ENCODE peak calls at places on chromosomes 5 and 9, in six cellular contexts. J is K562, N is GM12878, P is A549, F is upper lobe of left lung, U is HepG2. M is an unnamed sample.

GRCh38 chr9:126236273-126236672 is 90.4 kb upstream of the MVB12B start:
- ATAC-seq in J (no peak), F (no peak), U (no peak), P (no peak), N (no peak), M (no peak)

GRCh38 chr9:123453904-123454321 is 97.9 kb downstream of the CRB2 start:
- ATAC-seq in P (no peak), F (no peak), U (no peak), J (no peak), N (no peak), M (no peak)

GRCh38 chr5:62627121-62627520 is 48.5 kb downstream of the LRRC70 start:
- ATAC-seq in P (no peak), F (no peak), U (no peak), N (no peak), J (no peak), M (no peak)

GRCh38 chr5:151357792-151358191 is 10.4 kb upstream of the SLC36A2 start:
- ATAC-seq in J (no peak), F (no peak), U (no peak), N (no peak), P (no peak), M (no peak)

GRCh38 chr5:34511915-34512314 is 144.2 kb upstream of the RAI14 start:
- ATAC-seq in N (no peak), J (no peak), U (peak), P (peak), F (peak), M (peak)

GRCh38 chr9:33459115-33459514 is 11.7 kb upstream of the AQP3 start:
- ATAC-seq in P (peak), F (no peak), N (peak), U (no peak), J (no peak), M (no peak)

GRCh38 chr5:16082982-16083381 is 96.6 kb downstream of the MARCHF11 start:
- ATAC-seq in F (no peak), P (no peak), U (no peak), J (no peak), N (no peak), M (no peak)

GRCh38 chr5:145918397-145918796 is 18.0 kb upstream of the SH3RF2 start:
- ATAC-seq in N (no peak), P (no peak), J (no peak), U (peak), F (no peak), M (no peak)

GRCh38 chr5:74030371-74030770 is 404.4 kb downstream of the ARHGEF28 start:
- ATAC-seq in J (no peak), U (no peak), F (no peak), N (no peak), P (no peak), M (no peak)

GRCh38 chr9:27442464-27442863 is 81.6 kb upstream of the IFNK start:
- ATAC-seq in N (no peak), U (no peak), J (no peak), F (no peak), P (no peak), M (no peak)

GRCh38 chr5:91135475-91136248 is 247.5 kb downstream of the ARRDC3 start:
- ATAC-seq in J (peak), F (no peak), P (peak), U (no peak), N (no peak), M (no peak)

GRCh38 chr9:116605904-116606341 is 81.2 kb upstream of the TRIM32 start:
- ATAC-seq in J (peak), N (no peak), P (no peak), U (no peak), F (peak), M (peak)

GRCh38 chr9:98654247-98654646 is 54.5 kb downstream of the GABBR2 start:
- ATAC-seq in U (no peak), N (no peak), F (no peak), P (no peak), J (no peak), M (no peak)

GRCh38 chr5:55492449-55492848 is 42.3 kb downstream of the PLPP1 start:
- ATAC-seq in U (no peak), P (no peak), N (no peak), J (no peak), F (no peak), M (no peak)

GRCh38 chr9:136171009-136171800 is 33.7 kb downstream of the LHX3 start:
- ATAC-seq in N (peak), P (peak), U (peak), F (no peak), J (no peak), M (no peak)

GRCh38 chr5:10543585-10544040 is 20.3 kb upstream of the ANKRD33B start:
- ATAC-seq in U (no peak), N (no peak), J (peak), P (no peak), F (no peak), M (no peak)

GRCh38 chr5:71014186-71014585 is 11.0 kb downstream of the NAIP start:
- ATAC-seq in J (no peak), F (no peak), N (no peak), P (no peak), U (no peak), M (no peak)

GRCh38 chr9:130209422-130209821 is 37.2 kb downstream of the NCS1 start:
- ATAC-seq in F (no peak), N (no peak), J (no peak), P (no peak), U (no peak), M (peak)

GRCh38 chr9:85743290-85744128 is 1.8 kb upstream of the AGTPBP1 start:
- ATAC-seq in N (no peak), P (peak), J (no peak), U (peak), F (peak), M (no peak)

GRCh38 chr5:53738105-53738504 is 177.7 kb downstream of the NDUFS4 start:
- ATAC-seq in U (no peak), J (no peak), N (no peak), F (no peak), P (no peak), M (no peak)

GRCh38 chr9:34654317-34655083 is 2.5 kb downstream of the IL11RA start:
- ATAC-seq in J (no peak), U (no peak), N (no peak), F (peak), P (no peak), M (peak)

GRCh38 chr5:146007270-146007669 is 70.9 kb downstream of the SH3RF2 start:
- ATAC-seq in P (peak), U (peak), F (peak), J (peak), N (no peak), M (no peak)

DNA sequence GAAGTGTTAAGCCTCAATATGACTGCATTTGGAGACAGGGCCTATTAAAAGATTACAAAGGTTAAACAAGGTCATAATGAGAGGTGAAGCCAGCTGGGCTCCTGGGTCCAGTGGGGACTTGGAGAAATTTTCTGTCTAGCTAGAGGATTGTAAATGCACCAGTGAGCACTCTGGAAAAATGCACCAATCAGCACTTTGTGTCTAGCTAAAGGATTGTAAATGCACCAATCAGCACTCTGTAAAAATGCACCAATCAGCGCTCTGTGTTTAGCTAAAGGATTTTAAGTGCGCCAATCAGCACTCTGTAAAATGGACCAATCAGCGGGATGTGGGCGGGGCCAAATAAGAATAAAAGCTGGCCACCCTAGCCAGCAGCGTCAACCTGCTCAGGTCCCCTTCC is 150.2 kb downstream of the MRPS30 start:
- ATAC-seq in N (no peak), F (no peak), U (no peak), J (no peak), P (no peak), M (no peak)
- H3K4me3 ChIP-seq in N (no peak), F (no peak), U (no peak), J (no peak), P (no peak), M (no peak)

GRCh38 chr5:179342577-179342976 is 2.7 kb downstream of the ADAMTS2 start:
- ATAC-seq in N (no peak), J (no peak), F (peak), U (peak), P (peak), M (no peak)
- TF ChIP-seq CTCF in N (no peak), J (no peak), F (peak), U (peak), P (no peak), M (peak)

DNA sequence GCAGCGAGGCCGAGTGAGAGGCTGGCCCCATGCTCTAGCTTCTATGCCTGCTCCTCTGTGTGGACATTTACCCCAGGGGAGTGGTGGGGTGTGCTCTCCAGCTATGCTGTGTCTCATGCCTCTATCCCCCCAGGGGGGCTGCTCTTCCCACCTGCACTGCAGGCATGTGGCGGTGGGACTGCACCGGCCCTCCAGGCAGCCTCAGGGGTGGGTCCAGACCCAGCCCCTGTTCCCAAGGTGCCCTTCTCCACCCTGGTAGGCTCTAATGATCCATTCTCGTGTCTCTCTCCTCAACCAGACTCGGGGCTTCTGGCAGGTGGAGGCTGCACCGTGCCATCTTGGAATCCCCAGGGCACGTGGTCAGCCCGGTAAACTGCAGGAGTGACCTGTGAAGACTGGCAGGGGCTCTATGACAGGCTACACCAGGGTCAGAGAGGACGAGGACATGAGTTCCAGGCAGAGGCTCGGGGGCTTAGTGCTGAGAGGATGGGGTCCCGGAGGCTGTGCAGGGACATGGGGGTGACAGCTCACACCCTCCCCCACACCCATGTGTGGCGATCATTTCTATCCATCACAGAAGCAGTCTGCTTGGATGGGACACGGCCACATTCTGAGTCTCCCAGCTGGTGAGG is 22.7 kb upstream of the COL5A1 start:
- ATAC-seq in P (no peak), U (no peak), N (no peak), J (no peak), F (no peak), M (no peak)
- TF ChIP-seq EP300 in P (no peak), U (no peak), N (no peak), J (no peak), F (no peak), M (no peak)

GRCh38 chr9:37412431-37413151 is 9.9 kb upstream of the GRHPR start:
- ATAC-seq in P (no peak), U (no peak), J (no peak), N (no peak), F (no peak), M (no peak)
- H3K4me3 ChIP-seq in P (no peak), U (no peak), J (no peak), N (no peak), F (no peak), M (no peak)

GRCh38 chr9:108417726-108418125 is 438.1 kb downstream of the ACTL7B start:
- ATAC-seq in J (no peak), F (no peak), U (no peak), N (no peak), P (no peak), M (no peak)

GRCh38 chr9:108410161-108410560 is 445.6 kb downstream of the ACTL7B start:
- ATAC-seq in F (no peak), U (no peak), J (no peak), P (no peak), N (no peak), M (no peak)

GRCh38 chr9:108416321-108416720 is 439.5 kb downstream of the ACTL7B start:
- ATAC-seq in J (no peak), N (no peak), P (no peak), U (peak), F (no peak), M (no peak)

GRCh38 chr9:108411632-108412031 is 444.2 kb downstream of the ACTL7B start:
- ATAC-seq in F (no peak), J (no peak), U (no peak), N (no peak), P (no peak), M (no peak)

DNA sequence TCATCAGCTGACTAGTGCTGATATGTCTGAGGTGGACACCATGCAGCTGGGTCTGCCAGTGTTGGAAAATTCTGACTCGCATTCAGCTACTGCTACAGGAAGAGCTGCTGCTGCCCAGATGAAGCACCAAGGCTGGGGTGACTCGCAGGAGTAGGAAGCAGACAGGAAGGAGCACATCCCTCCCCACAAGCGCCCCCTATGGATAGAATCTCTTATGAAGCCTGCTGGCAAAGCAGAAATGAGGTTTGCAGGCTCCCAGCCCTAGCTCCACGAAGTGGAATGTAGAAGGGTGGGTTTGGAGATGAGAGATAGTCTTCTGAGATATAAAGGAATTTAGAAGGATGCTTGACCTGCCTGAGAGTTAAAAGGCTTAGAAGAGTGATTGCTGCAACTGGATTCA is 443.0 kb downstream of the ACTL7B start:
- ATAC-seq in N (no peak), F (no peak), J (peak), U (no peak), P (no peak), M (no peak)
- TF ChIP-seq CTCF in N (no peak), F (no peak), J (peak), U (no peak), P (no peak), M (no peak)

DNA sequence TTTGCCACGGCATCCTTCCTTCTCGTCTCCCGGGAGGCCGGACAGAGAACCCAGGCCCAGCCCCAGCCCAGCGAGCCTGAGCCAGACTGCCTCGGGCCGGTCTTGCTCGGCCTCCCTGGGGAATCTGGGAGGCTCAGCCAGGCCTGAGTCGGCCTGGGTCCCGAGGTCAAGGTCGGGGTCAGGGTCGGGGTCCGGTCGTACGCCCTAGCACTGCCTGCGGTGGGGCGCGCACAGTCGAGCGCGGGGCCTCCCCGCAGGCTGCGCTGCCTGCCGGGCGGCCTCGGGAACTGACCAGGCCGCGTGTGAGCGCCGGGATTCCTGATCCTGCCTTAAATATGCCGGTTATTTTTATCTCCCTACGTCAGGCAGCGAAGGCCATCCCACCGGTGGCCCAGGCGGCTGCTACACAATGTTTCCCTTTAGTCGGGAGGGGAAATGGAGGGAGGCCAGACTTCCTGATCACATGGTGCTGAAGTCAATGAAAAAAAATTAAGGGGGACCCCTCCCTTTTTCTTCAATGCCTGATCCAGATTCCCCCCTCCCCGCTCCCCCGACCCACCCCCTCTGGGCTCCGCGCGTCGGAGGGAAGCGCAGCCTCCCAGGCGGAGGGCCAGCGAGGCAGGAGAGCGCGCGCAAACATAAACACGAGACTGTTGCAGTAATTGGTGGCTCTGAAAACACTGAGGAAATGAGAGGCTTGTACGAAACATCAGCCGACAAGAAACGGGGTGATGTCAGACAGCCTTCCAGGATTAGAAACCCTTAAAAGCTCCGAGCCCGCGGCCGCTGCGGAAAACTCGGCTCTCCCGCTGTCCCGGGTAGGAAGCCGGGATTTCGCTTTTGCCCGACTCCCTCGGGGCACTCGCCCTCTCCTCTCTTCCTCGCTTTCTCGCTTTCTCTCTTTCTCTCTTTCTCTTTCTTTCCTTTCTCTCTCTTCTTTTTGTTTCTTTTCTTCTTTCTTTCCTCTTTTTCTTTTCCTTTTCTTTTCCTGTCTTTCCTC is 148.2 kb upstream of the KLF4 start:
- ATAC-seq in J (peak), U (no peak), P (peak), F (peak), N (peak), M (peak)
- TF ChIP-seq EP300 in J (no peak), U (no peak), P (no peak), F (peak), N (no peak), M (peak)

DNA sequence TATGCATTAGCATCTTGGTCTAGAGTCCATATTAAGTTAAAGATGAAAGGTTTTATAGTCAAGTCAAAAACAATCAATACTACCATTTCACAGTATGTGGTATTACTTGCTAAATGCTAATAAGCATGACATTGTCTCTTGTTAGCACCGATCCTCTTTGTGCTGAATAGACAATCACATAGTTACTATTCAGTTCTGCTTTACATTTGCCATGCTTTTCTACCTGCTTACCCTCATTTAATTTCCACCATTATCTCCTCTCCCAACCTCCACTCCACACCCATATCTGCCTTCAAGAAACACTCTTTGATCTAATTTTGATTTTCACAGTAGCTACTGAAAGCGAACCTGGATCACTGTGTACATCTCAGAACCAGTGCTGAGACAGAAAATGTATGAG is 16.8 kb downstream of the MEGF9 start:
- ATAC-seq in U (no peak), J (no peak), N (no peak), F (no peak), P (peak), M (no peak)
- H3K4me3 ChIP-seq in U (no peak), J (no peak), N (no peak), F (no peak), P (no peak), M (no peak)

GRCh38 chr9:108050894-108051293 is 561.3 kb upstream of the KLF4 start:
- ATAC-seq in U (no peak), F (no peak), N (no peak), P (no peak), J (no peak), M (no peak)

GRCh38 chr9:108056083-108056804 is 566.7 kb upstream of the KLF4 start:
- ATAC-seq in N (no peak), F (no peak), J (no peak), U (no peak), P (no peak), M (no peak)

GRCh38 chr9:108056805-108057386 is 567.3 kb upstream of the KLF4 start:
- ATAC-seq in U (no peak), P (peak), F (peak), J (no peak), N (no peak), M (peak)

GRCh38 chr9:108052431-108053080 is 563.0 kb upstream of the KLF4 start:
- ATAC-seq in U (no peak), F (no peak), J (no peak), P (no peak), N (no peak), M (no peak)

DNA sequence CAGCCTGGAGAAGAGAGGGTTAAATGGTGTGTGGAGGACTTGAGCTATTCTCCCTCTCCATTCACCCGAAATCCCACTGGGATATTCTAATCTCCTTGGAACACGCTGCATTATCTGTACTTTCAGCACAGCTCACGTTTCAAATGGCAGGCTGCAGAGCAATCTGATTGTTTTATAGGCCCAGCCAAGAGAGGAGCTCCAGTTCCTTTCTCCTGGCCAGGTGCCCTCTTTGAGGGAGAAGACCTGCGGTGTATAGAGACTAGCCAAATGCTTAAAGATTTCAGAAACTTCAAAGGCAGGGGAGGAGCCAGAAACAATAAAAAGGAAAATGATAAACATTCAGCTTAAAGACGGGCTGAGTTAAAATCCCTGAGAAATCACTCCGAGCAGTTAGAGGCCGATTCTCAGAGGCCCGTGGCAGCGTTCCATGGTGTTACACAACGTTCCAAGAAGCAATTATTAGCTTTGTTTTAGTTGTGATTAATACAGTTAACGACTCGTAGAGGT is 564.0 kb upstream of the KLF4 start:
- ATAC-seq in P (no peak), N (no peak), J (no peak), F (peak), U (no peak), M (peak)
- TF ChIP-seq CTCF in P (no peak), N (no peak), J (no peak), F (no peak), U (no peak), M (no peak)

DNA sequence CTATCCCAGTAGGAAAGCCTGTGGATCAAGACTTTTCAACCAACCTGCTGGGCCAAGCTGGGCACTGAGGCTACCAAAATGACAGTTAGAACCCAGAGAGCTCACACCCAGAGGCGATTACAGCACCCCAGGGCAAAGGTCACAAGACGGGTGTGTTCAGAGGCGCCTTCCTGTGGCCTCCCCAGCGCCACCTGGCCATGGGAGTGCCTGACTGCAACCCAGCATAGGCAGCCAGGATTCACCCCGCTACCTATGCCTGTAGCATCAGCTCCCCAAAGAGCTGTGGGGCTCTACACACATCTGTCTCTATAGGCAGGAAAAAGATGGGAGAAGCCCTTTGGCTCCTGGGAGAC is 33.5 kb downstream of the PDGFRB start:
- ATAC-seq in U (peak), F (peak), N (peak), P (peak), J (peak), M (no peak)
- TF ChIP-seq EP300 in U (no peak), F (no peak), N (no peak), P (no peak), J (no peak), M (no peak)

GRCh38 chr9:133786936-133787748 is 49.0 kb upstream of the SARDH start:
- ATAC-seq in J (no peak), F (no peak), P (no peak), N (no peak), U (no peak), M (no peak)
- H3K4me3 ChIP-seq in J (no peak), F (no peak), P (no peak), N (peak), U (no peak), M (no peak)